ENCODE peak calls at places on chromosomes 11 and 22, in five cellular contexts. S is IMR-90, N is GM23248, I is neural progenitor cell, P is fibroblast of lung. K is an unnamed sample.

GRCh38 chr22:46750861-46751260 is 11.6 kb upstream of the TBC1D22A start:
- DNase-seq in S (no peak), I (no peak), N (no peak), P (no peak), K (no peak)

GRCh38 chr11:67282155-67282875 is 6.8 kb upstream of the ANKRD13D start:
- DNase-seq in P (no peak), I (no peak), N (no peak), S (no peak), K (no peak)

GRCh38 chr11:43573233-43573632 is 107.3 kb upstream of the HSD17B12 start:
- DNase-seq in S (no peak), P (no peak), N (peak), I (peak), K (peak)

GRCh38 chr22:26845016-26845728 is 187.8 kb downstream of the MIAT start:
- DNase-seq in P (peak), I (no peak), S (no peak), N (no peak), K (peak)

GRCh38 chr11:78653294-78653909 is 78.7 kb upstream of the NARS2 start:
- DNase-seq in P (no peak), N (no peak), S (no peak), I (no peak), K (no peak)

GRCh38 chr22:41204992-41205900 is at the start of gene L3MBTL2:
- DNase-seq in P (peak), N (peak), I (peak), S (peak), K (peak)

GRCh38 chr11:23732026-23732425 is 764.8 kb upstream of the LUZP2 start:
- DNase-seq in I (no peak), N (peak), S (peak), P (peak), K (no peak)

GRCh38 chr22:26547426-26547825 is 35.2 kb upstream of the TFIP11 start:
- DNase-seq in P (peak), I (no peak), N (peak), S (peak), K (no peak)

GRCh38 chr11:134517621-134518293 is 105.7 kb upstream of the B3GAT1 start:
- DNase-seq in I (no peak), S (no peak), N (no peak), P (no peak), K (no peak)

GRCh38 chr11:4459470-4459869 is 10.4 kb downstream of the OR52K2 start:
- DNase-seq in I (no peak), N (peak), S (no peak), P (no peak), K (no peak)

GRCh38 chr11:134819026-134819425 is 407.0 kb upstream of the B3GAT1 start:
- DNase-seq in N (no peak), I (peak), S (no peak), P (no peak), K (no peak)

GRCh38 chr22:30717952-30718351 is 23.3 kb downstream of the OSBP2 start:
- DNase-seq in N (peak), P (no peak), I (no peak), S (no peak), K (no peak)
- H2AFZ ChIP-seq in N (peak), P (no peak), I (no peak), S (peak), K (no peak)

GRCh38 chr22:17727244-17727892 is 46.9 kb downstream of the BID start:
- DNase-seq in P (no peak), N (no peak), S (no peak), I (no peak), K (no peak)

GRCh38 chr22:17726561-17727243 is 47.6 kb downstream of the BID start:
- DNase-seq in P (peak), S (peak), N (peak), I (no peak), K (no peak)

GRCh38 chr22:17728786-17729185 is 45.5 kb downstream of the BID start:
- DNase-seq in N (no peak), P (no peak), S (no peak), I (no peak), K (no peak)

GRCh38 chr22:17732251-17732854 is 41.9 kb downstream of the BID start:
- DNase-seq in N (no peak), S (no peak), P (no peak), I (no peak), K (no peak)

DNA sequence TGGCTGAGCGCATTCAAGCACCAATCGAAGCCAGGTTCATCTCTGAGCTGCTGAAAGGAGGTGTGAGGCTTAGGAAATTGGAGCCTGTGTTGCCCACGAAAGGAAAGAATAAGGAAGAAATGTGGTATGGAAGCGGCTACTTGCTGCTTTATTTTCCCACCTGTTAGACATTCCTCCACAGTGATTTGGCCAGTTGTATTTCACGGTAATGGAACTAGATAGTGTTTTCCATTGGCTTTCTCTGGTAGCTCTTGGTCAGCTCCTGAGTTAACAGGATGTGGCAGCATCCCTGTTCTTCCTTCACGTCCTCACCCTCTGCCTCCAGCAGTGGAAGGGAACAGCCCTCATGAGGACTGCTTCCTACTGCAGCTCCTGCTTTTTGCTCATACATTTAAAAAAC is 44.7 kb downstream of the BID start:
- DNase-seq in S (no peak), P (no peak), N (no peak), I (no peak), K (no peak)
- H3K4me2 ChIP-seq in S (no peak), P (no peak), N (no peak), I (no peak), K (no peak)

GRCh38 chr11:112455791-112456190 is 195.1 kb upstream of the PLET1 start:
- DNase-seq in N (no peak), S (peak), P (peak), I (no peak), K (no peak)

GRCh38 chr11:112460141-112460540 is 199.5 kb upstream of the PLET1 start:
- DNase-seq in S (no peak), P (no peak), I (no peak), N (no peak), K (no peak)

GRCh38 chr11:112454841-112455240 is 194.2 kb upstream of the PLET1 start:
- DNase-seq in I (no peak), N (no peak), P (no peak), S (no peak), K (no peak)

GRCh38 chr11:112457532-112457931 is 196.9 kb upstream of the PLET1 start:
- DNase-seq in I (no peak), N (no peak), P (no peak), S (no peak), K (no peak)

DNA sequence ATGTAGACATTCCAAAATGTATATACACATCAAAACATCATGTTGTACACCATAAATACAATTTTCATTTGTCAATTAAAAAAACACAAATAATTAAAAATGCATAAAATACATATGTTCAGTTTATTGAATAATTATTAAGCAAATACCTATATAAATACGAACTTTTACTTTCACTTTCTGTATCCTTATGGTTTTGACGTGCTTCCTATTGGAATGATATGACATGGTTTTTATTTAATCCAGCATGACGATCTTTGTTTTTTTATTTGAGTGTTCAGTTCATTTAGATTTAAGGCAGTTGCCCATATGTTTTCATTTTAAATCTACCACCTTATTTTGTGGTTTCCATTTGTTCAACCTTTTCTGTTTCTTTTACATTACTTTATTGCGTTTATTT is 198.3 kb upstream of the PLET1 start:
- DNase-seq in P (no peak), I (no peak), S (no peak), N (peak), K (no peak)
- H2AFZ ChIP-seq in P (peak), I (no peak), S (no peak), N (peak), K (no peak)

GRCh38 chr11:123180574-123180973 is 14.5 kb downstream of the CLMP start:
- DNase-seq in P (peak), S (no peak), N (peak), I (no peak), K (no peak)

GRCh38 chr11:123180166-123180565 is 14.9 kb downstream of the CLMP start:
- DNase-seq in S (peak), P (peak), N (peak), I (no peak), K (no peak)

GRCh38 chr11:123181075-123181474 is 14.0 kb downstream of the CLMP start:
- DNase-seq in I (no peak), N (peak), S (no peak), P (no peak), K (no peak)

GRCh38 chr11:123183391-123184099 is 11.5 kb downstream of the CLMP start:
- DNase-seq in N (peak), P (peak), S (no peak), I (no peak), K (no peak)

DNA sequence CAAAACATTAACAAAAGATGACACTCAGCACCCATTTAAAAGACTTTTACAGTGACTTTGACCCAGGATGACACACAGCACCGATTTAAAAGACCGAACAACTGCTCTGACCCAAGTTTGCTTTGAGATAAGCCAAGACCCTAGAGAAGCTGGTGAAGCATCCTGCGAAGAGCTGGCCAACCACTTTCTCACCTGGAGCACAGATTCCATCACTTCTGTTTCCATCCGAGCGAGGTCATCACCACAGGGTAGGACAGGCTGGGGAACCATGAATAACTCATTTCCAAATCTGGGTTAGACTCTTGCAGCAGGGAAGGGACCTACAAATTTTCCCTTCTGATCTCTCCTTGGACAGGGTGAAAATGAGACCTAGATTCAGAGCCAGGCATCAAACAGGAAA is 12.9 kb downstream of the CLMP start:
- DNase-seq in P (no peak), S (no peak), I (no peak), N (peak), K (no peak)
- H3K4me2 ChIP-seq in P (no peak), S (no peak), I (no peak), N (peak), K (no peak)

GRCh38 chr22:20414450-20414849 is 20.5 kb downstream of the ZNF74 start:
- DNase-seq in S (no peak), P (no peak), N (no peak), I (no peak), K (no peak)

GRCh38 chr22:20419664-20419951 is 18.0 kb downstream of the SCARF2 start:
- DNase-seq in P (no peak), N (no peak), S (no peak), I (no peak), K (no peak)

GRCh38 chr22:20420157-20420842 is 17.3 kb downstream of the SCARF2 start:
- DNase-seq in S (no peak), N (no peak), I (no peak), P (no peak), K (no peak)

GRCh38 chr22:20421507-20421874 is 16.1 kb downstream of the SCARF2 start:
- DNase-seq in N (no peak), S (no peak), P (no peak), I (no peak), K (no peak)

DNA sequence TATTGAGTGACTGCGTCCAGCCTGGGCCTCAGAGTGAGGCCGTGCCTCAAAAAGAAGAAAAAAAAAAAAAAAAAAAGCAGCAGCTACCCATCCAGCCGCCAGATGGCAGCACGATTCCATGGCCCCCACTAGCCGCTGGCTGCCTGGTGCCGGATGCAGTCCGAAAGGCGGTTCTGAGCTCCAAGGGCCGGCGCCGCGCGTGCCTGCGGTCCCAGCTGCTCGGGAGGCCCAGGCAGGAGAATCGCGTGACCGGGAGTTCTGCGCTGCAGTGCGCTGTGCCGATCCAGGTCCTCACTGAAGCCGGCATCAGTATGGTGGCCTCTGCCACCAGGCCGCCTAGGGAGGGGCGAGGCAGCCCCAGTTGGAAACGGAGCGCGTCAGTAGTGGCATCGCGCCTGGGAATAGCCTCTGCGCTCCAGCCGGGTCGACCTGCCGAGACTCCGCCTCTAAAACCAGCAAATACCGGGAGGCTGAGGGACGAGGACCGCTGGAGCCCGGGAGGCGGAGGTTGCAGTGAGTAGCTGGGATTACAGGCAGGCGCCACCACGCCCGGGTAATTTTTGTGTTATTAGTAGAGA is 19.3 kb downstream of the SCARF2 start:
- DNase-seq in I (peak), N (peak), P (peak), S (peak), K (peak)
- H2AFZ ChIP-seq in I (peak), N (peak), P (peak), S (peak), K (no peak)

GRCh38 chr11:7882860-7883259 is 48.2 kb downstream of the OR10A6 start:
- DNase-seq in S (peak), I (no peak), P (no peak), N (peak), K (peak)
- H3K4me2 ChIP-seq in S (no peak), I (no peak), P (no peak), N (no peak), K (no peak)

K was measured in Karpas-422.